ENCODE peak calls at places on chromosomes 4 and X, in four cellular contexts. B is K562, X is HepG2, O is WTC11. V is an unnamed sample.
A peak's percentile ranks its signal among the peaks of the same experiment; 100 is the strongest.

GRCh38 chr4:1767058-1767769 is 25.9 kb upstream of the FGFR3 start:
- DNase-seq in O (peak; percentile 66), B (peak; percentile 84), X (no peak), V (no peak)

GRCh38 chrX:13571136-13571535 is 1.7 kb downstream of the EGFL6 start:
- DNase-seq in B (no peak), X (no peak), O (no peak), V (no peak)

GRCh38 chr4:185457136-185457535 is 14.4 kb downstream of the CCDC110 start:
- DNase-seq in X (no peak), B (no peak), O (no peak), V (no peak)

GRCh38 chr4:110510955-110511544 is 35.1 kb downstream of the ENPEP start:
- DNase-seq in O (no peak), X (peak; percentile 39), B (peak; percentile 54), V (no peak)

GRCh38 chr4:172152284-172152683 is 339.1 kb downstream of the GALNTL6 start:
- DNase-seq in O (no peak), X (no peak), B (no peak), V (no peak)

GRCh38 chrX:136191171-136191570 is 43.8 kb downstream of the FHL1 start:
- DNase-seq in B (no peak), O (no peak), X (no peak), V (no peak)

GRCh38 chrX:1009771-1010170 is 202.7 kb downstream of the CRLF2 start:
- DNase-seq in O (no peak), X (no peak), B (no peak), V (no peak)

GRCh38 chrX:71151366-71151765 is 6.7 kb downstream of the NLGN3 start:
- DNase-seq in O (no peak), B (no peak), X (no peak), V (no peak)

GRCh38 chr4:14856076-14856926 is 146.0 kb upstream of the CPEB2 start:
- DNase-seq in O (no peak), X (peak; percentile 4), B (peak; percentile 71), V (peak; percentile 96)

GRCh38 chrX:71420686-71421085 is 54.5 kb downstream of the TAF1 start:
- DNase-seq in X (no peak), O (peak; percentile 30), B (no peak), V (no peak)

GRCh38 chrX:68895339-68896250 is 66.8 kb downstream of the EFNB1 start:
- DNase-seq in O (no peak), X (peak; percentile 3), B (peak; percentile 29), V (no peak)

GRCh38 chrX:22025751-22026150 is 6.4 kb upstream of the PHEX start:
- DNase-seq in B (no peak), X (peak; percentile 46), O (no peak), V (no peak)

GRCh38 chr4:19982556-19982955 is 269.1 kb upstream of the SLIT2 start:
- DNase-seq in X (no peak), B (no peak), O (no peak), V (no peak)

GRCh38 chr4:11805837-11806236 is 377.1 kb upstream of the HS3ST1 start:
- DNase-seq in B (no peak), O (no peak), X (no peak), V (no peak)

GRCh38 chrX:119583431-119584059 is 9.2 kb downstream of the UBE2A start:
- DNase-seq in O (no peak), B (no peak), X (no peak), V (no peak)

GRCh38 chrX:151488677-151489076 is 74.8 kb upstream of the PASD1 start:
- DNase-seq in X (peak; percentile 3), O (peak; percentile 11), B (peak; percentile 25), V (no peak)

GRCh38 chr4:95546866-95547707 is 1.7 kb downstream of the UNC5C start:
- DNase-seq in B (no peak), O (no peak), X (no peak), V (no peak)

GRCh38 chr4:119207051-119207450 is 5.5 kb upstream of the USP53 start:
- DNase-seq in O (no peak), X (no peak), B (no peak), V (no peak)

GRCh38 chrX:115344885-115345653 is 55.6 kb downstream of the LUZP4 start:
- DNase-seq in X (peak; percentile 91), B (no peak), O (peak; percentile 26), V (no peak)

GRCh38 chr4:915041-915474 is 17.1 kb downstream of the GAK start:
- DNase-seq in X (no peak), O (no peak), B (no peak), V (no peak)

GRCh38 chrX:80513620-80514019 is 93.4 kb downstream of the TENT5D start:
- DNase-seq in B (no peak), X (no peak), O (no peak), V (no peak)

GRCh38 chr4:7299051-7299907 is 106.9 kb downstream of the SORCS2 start:
- DNase-seq in O (no peak), B (no peak), X (no peak), V (no peak)

GRCh38 chr4:8560265-8561047 is 19.7 kb upstream of the GPR78 start:
- DNase-seq in B (no peak), O (no peak), X (no peak), V (no peak)

GRCh38 chr4:104446431-104446925 is 48.2 kb downstream of the CXXC4 start:
- DNase-seq in X (no peak), B (no peak), O (no peak), V (no peak)

GRCh38 chr4:3302786-3303444 is 10.1 kb downstream of the RGS12 start:
- DNase-seq in O (peak; percentile 16), B (no peak), X (no peak), V (no peak)

GRCh38 chr4:172163215-172163614 is 350.0 kb downstream of the GALNTL6 start:
- DNase-seq in O (no peak), B (no peak), X (no peak), V (no peak)

GRCh38 chr4:116233971-116234370 is 851.4 kb downstream of the TRAM1L1 start:
- DNase-seq in O (no peak), B (no peak), X (no peak), V (no peak)

GRCh38 chrX:154363706-154364439 is 10.6 kb downstream of the FLNA start:
- DNase-seq in X (no peak), O (no peak), B (no peak), V (no peak)

GRCh38 chrX:154918060-154918483 is 31.9 kb downstream of the F8A1 start:
- DNase-seq in O (peak; percentile 39), B (peak; percentile 30), X (peak; percentile 48), V (peak; percentile 16)

GRCh38 chr4:156870166-156870565 is 101.4 kb downstream of the PDGFC start:
- DNase-seq in B (no peak), O (no peak), X (no peak), V (no peak)

GRCh38 chrX:24231169-24231568 is 81.6 kb downstream of the ZFX start:
- DNase-seq in B (peak; percentile 38), O (no peak), X (no peak), V (no peak)

GRCh38 chr4:80305466-80305865 is 30.1 kb upstream of the CFAP299 start:
- DNase-seq in O (no peak), B (no peak), X (no peak), V (no peak)

GRCh38 chrX:40173662-40174593 is 76.2 kb upstream of the BCOR start:
- DNase-seq in O (peak; percentile 38), B (no peak), X (peak; percentile 76), V (no peak)

DNA sequence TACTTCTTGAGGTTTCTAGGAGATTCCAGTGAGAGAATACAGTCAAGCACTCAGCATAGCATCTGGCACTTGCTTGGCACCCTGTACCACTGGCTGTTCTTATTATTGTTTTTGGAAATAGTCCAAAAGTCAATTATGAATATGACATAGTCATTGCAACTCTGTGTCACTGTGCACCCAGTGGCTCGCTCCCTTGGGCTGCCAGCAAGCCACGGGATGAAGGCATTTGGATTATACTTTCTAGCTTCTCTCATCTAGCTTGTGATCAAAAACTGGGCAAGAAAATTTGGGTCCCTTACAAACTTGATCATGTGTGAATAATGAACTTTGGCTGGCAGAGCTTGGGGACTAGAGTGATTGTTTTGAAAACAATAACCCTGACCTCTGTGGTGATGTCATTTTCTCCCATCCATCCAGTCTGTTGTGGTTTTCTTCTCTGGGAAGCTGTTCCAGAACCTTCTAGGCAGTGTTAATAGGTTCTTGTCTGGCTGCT is 32.8 kb upstream of the LIMCH1 start:
- DNase-seq in X (no peak), O (no peak), B (no peak), V (no peak)
- TF ChIP-seq ATF2 in X (no peak), O (no peak), B (no peak), V (no peak)

DNA sequence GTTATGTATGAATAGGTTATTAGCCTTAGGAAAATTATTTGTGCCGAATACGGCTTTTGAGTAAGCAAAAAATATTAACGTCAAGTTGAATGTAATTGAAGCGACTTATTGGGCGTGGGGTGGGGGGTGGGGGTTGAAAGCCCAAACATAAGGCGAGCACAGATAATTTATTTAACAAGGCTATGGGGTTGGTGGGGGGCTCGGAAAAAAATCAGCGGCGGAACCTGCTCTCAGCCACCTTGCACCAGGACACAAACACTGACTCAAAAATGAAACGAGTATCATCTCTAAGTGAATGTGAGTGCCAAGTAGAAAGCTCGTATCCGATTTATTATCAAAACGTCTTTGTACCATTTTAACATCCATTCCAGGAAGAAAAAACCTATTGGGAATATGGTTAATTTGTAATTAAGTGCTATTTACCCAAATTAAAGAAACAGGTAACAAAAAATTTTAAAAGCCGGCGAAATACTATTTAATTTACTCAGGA is 937 bp upstream of the LARP1B start:
- DNase-seq in X (no peak), B (no peak), O (no peak), V (no peak)
- TF ChIP-seq ATF2 in X (no peak), B (no peak), O (no peak), V (no peak)

GRCh38 chr4:182215171-182215570 is 28.0 kb upstream of the TENM3 start:
- DNase-seq in O (no peak), B (no peak), X (no peak), V (no peak)

GRCh38 chr4:182216005-182216404 is 27.2 kb upstream of the TENM3 start:
- DNase-seq in B (no peak), X (no peak), O (no peak), V (no peak)

GRCh38 chr4:182221987-182222386 is 21.2 kb upstream of the TENM3 start:
- DNase-seq in X (no peak), B (no peak), O (no peak), V (no peak)

GRCh38 chr4:182222766-182223165 is 20.4 kb upstream of the TENM3 start:
- DNase-seq in X (no peak), B (no peak), O (no peak), V (no peak)

GRCh38 chr4:182219400-182219799 is 23.8 kb upstream of the TENM3 start:
- DNase-seq in B (no peak), O (no peak), X (no peak), V (no peak)
- TF ChIP-seq ATF2 in B (no peak), O (no peak), X (no peak), V (no peak)

DNA sequence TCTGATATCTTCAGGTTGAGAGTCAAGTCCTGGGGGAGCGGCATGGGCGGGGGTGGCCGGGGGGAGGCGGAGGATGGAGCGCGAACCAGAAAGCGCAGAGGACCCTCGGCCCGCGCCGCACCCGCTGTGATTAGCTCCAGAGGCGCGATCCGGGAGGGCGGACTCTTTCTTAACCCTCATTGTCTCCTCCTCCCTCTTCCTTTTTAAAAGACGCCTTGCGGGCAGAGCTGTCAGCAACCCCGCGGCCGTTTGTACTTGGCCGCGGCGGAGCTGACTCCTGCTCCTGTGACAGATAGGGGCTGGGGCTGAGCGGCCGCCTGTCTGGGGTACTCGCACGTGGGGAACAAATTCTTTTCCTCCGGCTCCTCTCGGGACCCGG is at the start of gene SHISA3:
- DNase-seq in O (peak; percentile 58), B (no peak), X (no peak), V (no peak)
- TF ChIP-seq ATF2 in O (no peak), B (no peak), X (no peak), V (no peak)